ENCODE peak calls at places on chromosomes 12 and 14, in four cellular contexts. One of them, this sample, is unnamed.

GRCh38 chr12:122851820-122852219 is 16.6 kb downstream of the HIP1R start:
- DNase-seq in A549: no peak
- DNase-seq in HepG2: no peak
- DNase-seq in H1: no peak
- DNase-seq in this sample: no peak

GRCh38 chr12:977163-977562 is 13.9 kb upstream of the ERC1 start:
- DNase-seq in A549: no peak
- DNase-seq in H1: no peak
- DNase-seq in HepG2: no peak
- DNase-seq in this sample: no peak

GRCh38 chr14:53715390-53715730 is 241.3 kb downstream of the BMP4 start:
- DNase-seq in H1: no peak
- DNase-seq in A549: peak; percentile 10
- DNase-seq in HepG2: peak; percentile 77
- DNase-seq in this sample: no peak

GRCh38 chr14:76920572-76921175 is 94.5 kb downstream of the LRRC74A start:
- DNase-seq in A549: no peak
- DNase-seq in H1: no peak
- DNase-seq in HepG2: no peak
- DNase-seq in this sample: no peak

GRCh38 chr12:68106660-68107059 is 52.9 kb downstream of the IFNG start:
- DNase-seq in H1: no peak
- DNase-seq in A549: no peak
- DNase-seq in HepG2: no peak
- DNase-seq in this sample: no peak

GRCh38 chr14:105891631-105892452 is 365.5 kb downstream of the TMEM121 start:
- DNase-seq in H1: no peak
- DNase-seq in A549: no peak
- DNase-seq in HepG2: no peak
- DNase-seq in this sample: peak; percentile 2

GRCh38 chr14:45868377-45868776 is 615.4 kb upstream of the MIS18BP1 start:
- DNase-seq in HepG2: no peak
- DNase-seq in A549: no peak
- DNase-seq in H1: no peak
- DNase-seq in this sample: no peak

GRCh38 chr12:31006416-31007152 is 67.1 kb upstream of the DDX11 start:
- DNase-seq in H1: no peak
- DNase-seq in HepG2: no peak
- DNase-seq in A549: no peak
- DNase-seq in this sample: no peak

GRCh38 chr14:68011629-68012028 is 192.1 kb downstream of the RAD51B start:
- DNase-seq in H1: no peak
- DNase-seq in HepG2: no peak
- DNase-seq in A549: no peak
- DNase-seq in this sample: no peak

GRCh38 chr12:85468356-85469157 is 188.5 kb downstream of the ALX1 start:
- DNase-seq in H1: no peak
- DNase-seq in HepG2: peak; percentile 25
- DNase-seq in A549: peak; percentile 28
- DNase-seq in this sample: no peak

GRCh38 chr12:126182619-126183236 is 1117.5 kb downstream of the AACS start:
- DNase-seq in HepG2: no peak
- DNase-seq in A549: no peak
- DNase-seq in H1: no peak
- DNase-seq in this sample: no peak

GRCh38 chr12:28127455-28127854 is 62.8 kb upstream of the CCDC91 start:
- DNase-seq in HepG2: no peak
- DNase-seq in A549: no peak
- DNase-seq in H1: no peak
- DNase-seq in this sample: no peak

GRCh38 chr14:71166434-71166833 is 259.2 kb downstream of the PCNX1 start:
- DNase-seq in HepG2: peak; percentile 57
- DNase-seq in H1: no peak
- DNase-seq in A549: peak; percentile 30
- DNase-seq in this sample: no peak

GRCh38 chr14:100104523-100105300 is 39.5 kb downstream of the EVL start:
- DNase-seq in H1: no peak
- DNase-seq in A549: no peak
- DNase-seq in HepG2: no peak
- DNase-seq in this sample: no peak

GRCh38 chr12:57216931-57217871 is 607 bp downstream of the NXPH4 start:
- DNase-seq in HepG2: no peak
- DNase-seq in H1: no peak
- DNase-seq in A549: peak; percentile 32
- DNase-seq in this sample: no peak

GRCh38 chr14:89890589-89890988 is 63.9 kb downstream of the EFCAB11 start:
- DNase-seq in A549: no peak
- DNase-seq in HepG2: no peak
- DNase-seq in H1: no peak
- DNase-seq in this sample: no peak

GRCh38 chr14:96067985-96068930 is 29.1 kb downstream of the C14orf132 start:
- DNase-seq in HepG2: no peak
- DNase-seq in H1: no peak
- DNase-seq in A549: no peak
- DNase-seq in this sample: no peak
- TF ChIP-seq CHD2 in HepG2: no peak
- TF ChIP-seq CHD2 in H1: no peak
- TF ChIP-seq CHD2 in A549: no peak
- TF ChIP-seq CHD2 in this sample: no peak

DNA sequence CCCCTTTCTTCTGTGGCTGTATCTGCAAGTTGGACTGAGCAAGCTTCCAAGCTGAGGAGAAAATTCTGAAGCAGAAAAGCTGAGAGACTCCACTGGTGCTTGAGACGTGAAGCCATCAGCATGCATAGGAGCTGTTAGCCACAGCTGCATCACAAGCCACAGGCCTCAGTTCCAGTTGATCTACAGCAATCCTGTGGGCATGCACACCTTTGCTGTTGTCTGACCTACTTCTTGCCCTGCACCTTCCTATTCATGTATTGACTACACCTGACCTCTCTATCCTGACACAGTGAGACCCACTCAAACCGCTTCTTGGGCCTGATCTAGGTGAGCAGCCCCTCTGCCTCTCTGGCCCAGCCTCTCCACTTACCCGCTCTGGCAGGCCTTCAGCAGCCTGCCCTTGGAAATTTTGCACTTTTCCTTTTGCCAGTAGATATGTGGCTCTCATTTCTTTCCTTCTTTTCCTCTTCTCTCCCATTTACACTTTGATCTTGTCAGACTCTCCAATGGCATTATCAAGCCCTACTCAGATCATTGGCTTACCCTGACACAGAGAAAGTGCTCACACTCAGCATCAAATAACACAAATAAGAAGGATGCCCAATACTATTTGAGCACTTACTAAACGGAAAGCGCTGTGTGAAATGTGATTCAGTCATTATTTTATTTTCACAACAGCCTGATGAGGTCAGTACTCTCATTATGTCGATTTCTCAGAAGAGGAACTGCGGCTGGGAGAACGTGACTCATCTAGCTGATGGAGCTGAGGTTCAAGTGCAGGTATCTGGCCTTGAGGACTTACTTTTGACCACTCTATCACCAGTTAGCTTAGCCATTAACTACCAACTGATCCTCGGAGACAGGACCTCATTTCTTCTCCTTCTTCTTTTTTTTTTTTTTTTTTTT is 21.9 kb upstream of the PTGR2 start:
- DNase-seq in H1: no peak
- DNase-seq in HepG2: peak; percentile 45
- DNase-seq in A549: no peak
- DNase-seq in this sample: peak; percentile 69
- TF ChIP-seq PHF8 in H1: no peak
- TF ChIP-seq PHF8 in HepG2: no peak
- TF ChIP-seq PHF8 in A549: no peak
- TF ChIP-seq PHF8 in this sample: no peak

GRCh38 chr12:4190376-4191063 is 83.0 kb upstream of the CCND2 start:
- DNase-seq in HepG2: no peak
- DNase-seq in H1: no peak
- DNase-seq in A549: no peak
- DNase-seq in this sample: no peak

GRCh38 chr12:4189721-4190120 is 83.8 kb upstream of the CCND2 start:
- DNase-seq in H1: no peak
- DNase-seq in A549: no peak
- DNase-seq in HepG2: no peak
- DNase-seq in this sample: no peak

GRCh38 chr12:4191149-4191548 is 82.4 kb upstream of the CCND2 start:
- DNase-seq in H1: no peak
- DNase-seq in A549: no peak
- DNase-seq in HepG2: no peak
- DNase-seq in this sample: no peak

GRCh38 chr12:4193821-4194220 is 79.7 kb upstream of the CCND2 start:
- DNase-seq in HepG2: no peak
- DNase-seq in A549: no peak
- DNase-seq in H1: no peak
- DNase-seq in this sample: no peak

GRCh38 chr12:4191642-4192041 is 81.9 kb upstream of the CCND2 start:
- DNase-seq in A549: no peak
- DNase-seq in H1: no peak
- DNase-seq in HepG2: no peak
- DNase-seq in this sample: no peak
- TF ChIP-seq CHD2 in A549: no peak
- TF ChIP-seq CHD2 in H1: no peak
- TF ChIP-seq CHD2 in HepG2: no peak
- TF ChIP-seq CHD2 in this sample: no peak

DNA sequence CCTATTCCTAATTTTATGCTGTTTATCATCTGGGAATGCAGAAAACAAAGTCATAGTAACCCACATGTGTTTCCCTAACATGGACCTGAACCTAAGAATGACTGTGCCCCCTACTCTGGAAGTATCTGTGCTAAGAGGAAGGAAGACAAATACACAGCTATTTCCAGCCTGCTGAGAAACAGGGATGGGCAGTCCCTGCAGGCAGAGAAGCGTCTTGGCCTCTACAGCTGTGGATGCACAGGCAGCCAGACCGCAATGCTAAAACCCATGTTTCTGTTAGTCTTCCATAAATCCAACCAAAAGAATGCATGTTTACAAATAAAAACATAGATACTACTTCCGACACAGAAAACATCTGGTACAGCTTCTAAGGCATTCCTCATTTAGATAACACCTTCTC is 56.1 kb downstream of the DUSP16 start:
- DNase-seq in A549: no peak
- DNase-seq in H1: no peak
- DNase-seq in HepG2: no peak
- DNase-seq in this sample: no peak
- TF ChIP-seq PHF8 in A549: no peak
- TF ChIP-seq PHF8 in H1: no peak
- TF ChIP-seq PHF8 in HepG2: no peak
- TF ChIP-seq PHF8 in this sample: no peak

GRCh38 chr12:19200261-19200660 is 70.7 kb downstream of the PLEKHA5 start:
- DNase-seq in A549: no peak
- DNase-seq in H1: no peak
- DNase-seq in HepG2: no peak
- DNase-seq in this sample: no peak

GRCh38 chr12:19201653-19202052 is 72.1 kb downstream of the PLEKHA5 start:
- DNase-seq in A549: no peak
- DNase-seq in H1: no peak
- DNase-seq in HepG2: no peak
- DNase-seq in this sample: no peak

GRCh38 chr12:19198272-19198671 is 68.7 kb downstream of the PLEKHA5 start:
- DNase-seq in H1: no peak
- DNase-seq in A549: no peak
- DNase-seq in HepG2: no peak
- DNase-seq in this sample: no peak

GRCh38 chr12:19196959-19197630 is 67.6 kb downstream of the PLEKHA5 start:
- DNase-seq in A549: no peak
- DNase-seq in H1: no peak
- DNase-seq in HepG2: no peak
- DNase-seq in this sample: no peak

GRCh38 chr12:19199322-19199721 is 69.8 kb downstream of the PLEKHA5 start:
- DNase-seq in H1: no peak
- DNase-seq in A549: no peak
- DNase-seq in HepG2: no peak
- DNase-seq in this sample: no peak
- TF ChIP-seq CHD2 in H1: no peak
- TF ChIP-seq CHD2 in A549: no peak
- TF ChIP-seq CHD2 in HepG2: no peak
- TF ChIP-seq CHD2 in this sample: no peak

GRCh38 chr12:2372735-2373134 is 319.9 kb downstream of the CACNA1C start:
- DNase-seq in HepG2: no peak
- DNase-seq in A549: no peak
- DNase-seq in H1: no peak
- DNase-seq in this sample: no peak
- TF ChIP-seq PHF8 in HepG2: no peak
- TF ChIP-seq PHF8 in A549: no peak
- TF ChIP-seq PHF8 in H1: no peak
- TF ChIP-seq PHF8 in this sample: no peak

DNA sequence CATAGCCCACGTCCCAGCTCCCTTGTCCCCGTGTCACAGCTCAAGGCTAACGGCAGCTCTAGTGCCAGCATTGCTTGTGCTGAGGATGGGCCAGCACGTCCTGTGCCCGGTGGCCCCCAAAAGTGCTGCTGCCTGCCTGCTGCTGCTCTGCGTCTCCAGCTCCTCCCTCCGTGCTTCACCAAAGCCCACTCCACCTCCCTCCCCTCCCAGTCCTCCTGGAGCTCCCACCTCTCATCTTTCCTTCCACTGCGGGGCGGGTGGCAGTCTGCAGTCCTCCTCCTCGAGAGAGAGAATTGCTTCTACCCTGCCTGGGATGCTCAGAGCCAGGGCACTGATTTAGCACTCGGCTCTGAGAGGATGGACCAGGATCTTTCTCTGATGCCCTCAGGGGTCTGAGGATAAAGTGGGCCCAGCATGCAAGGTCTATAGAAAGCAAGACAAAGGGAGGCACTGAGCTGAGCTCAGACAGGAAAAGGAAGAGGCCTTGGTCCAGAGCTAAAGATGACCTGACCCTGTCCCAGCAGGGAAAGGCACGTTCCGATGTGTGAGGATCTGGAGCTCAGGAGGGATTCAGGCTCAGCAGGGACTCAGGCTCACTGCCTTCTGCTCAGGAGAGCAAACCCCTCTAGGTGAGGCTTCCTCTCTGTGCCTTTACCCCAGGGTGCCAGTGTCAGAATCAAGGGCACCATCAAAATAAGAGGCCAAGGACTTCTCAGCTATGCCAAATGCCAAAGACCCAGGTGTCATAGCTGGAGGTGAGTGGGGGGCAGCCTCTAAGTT is 113.2 kb upstream of the FKBP4 start:
- DNase-seq in H1: no peak
- DNase-seq in HepG2: no peak
- DNase-seq in A549: no peak
- DNase-seq in this sample: no peak
- TF ChIP-seq CHD2 in H1: no peak
- TF ChIP-seq CHD2 in HepG2: no peak
- TF ChIP-seq CHD2 in A549: no peak
- TF ChIP-seq CHD2 in this sample: no peak

GRCh38 chr14:75877884-75878283 is 103.9 kb downstream of the TGFB3 start:
- DNase-seq in HepG2: no peak
- DNase-seq in A549: no peak
- DNase-seq in H1: no peak
- DNase-seq in this sample: no peak
- TF ChIP-seq PHF8 in HepG2: no peak
- TF ChIP-seq PHF8 in A549: no peak
- TF ChIP-seq PHF8 in H1: no peak
- TF ChIP-seq PHF8 in this sample: no peak

GRCh38 chr12:105968025-105968424 is 170.7 kb downstream of the NUAK1 start:
- DNase-seq in H1: no peak
- DNase-seq in A549: no peak
- DNase-seq in HepG2: no peak
- DNase-seq in this sample: no peak
- TF ChIP-seq CHD2 in H1: no peak
- TF ChIP-seq CHD2 in A549: no peak
- TF ChIP-seq CHD2 in HepG2: no peak
- TF ChIP-seq CHD2 in this sample: no peak